ENCODE peak calls at places on chromosomes 2 and 18, in eight cellular contexts. R is cerebellar cortex; V is activated CD4-positive, alpha-beta T cell treated with anti-CD3 and anti-CD28 coated beads for 48 hours; X is stimulated activated CD4-positive, alpha-beta T cell treated with anti-CD3 and anti-CD28 coated beads, Interleukin-4, amount 100 ng/mL, for 48 hours; P is naive thymus-derived CD4-positive, alpha-beta T cell; J is dermis microvascular lymphatic vessel endothelial cell; F is effector CD4-positive, alpha-beta T cell; B is KBM-7. H is an unnamed sample.
A peak's percentile ranks its signal among the peaks of the same experiment; 100 is the strongest.

GRCh38 chr18:9015689-9016088 is 86.8 kb upstream of the NDUFV2 start:
- DNase-seq in J (no peak), R (no peak), B (no peak), P (no peak), X (no peak), V (no peak), F (no peak), H (no peak)

GRCh38 chr2:206840999-206841398 is 75.6 kb downstream of the FASTKD2 start:
- DNase-seq in F (no peak), V (no peak), X (no peak), B (no peak), J (no peak), P (no peak), R (no peak), H (no peak)

GRCh38 chr2:171158790-171159325 is 1.8 kb downstream of the TLK1 start:
- DNase-seq in R (no peak), V (no peak), J (peak; percentile 46), B (peak; percentile 71), F (no peak), X (no peak), P (no peak), H (no peak)

GRCh38 chr2:128638741-128639477 is 320.2 kb upstream of the HS6ST1 start:
- DNase-seq in P (no peak), R (peak; percentile 32), F (no peak), X (no peak), V (no peak), J (no peak), B (no peak), H (no peak)

GRCh38 chr2:203846490-203847105 is 21.0 kb upstream of the CTLA4 start:
- DNase-seq in P (no peak), J (no peak), X (no peak), V (no peak), R (no peak), B (no peak), F (no peak), H (no peak)

GRCh38 chr2:233822101-233822771 is 32.1 kb downstream of the HJURP start:
- DNase-seq in J (no peak), P (no peak), V (no peak), B (no peak), R (no peak), F (no peak), X (no peak), H (no peak)

GRCh38 chr2:105744909-105745853 is at the start of gene NCK2:
- DNase-seq in P (peak; percentile 47), V (peak; percentile 49), F (peak; percentile 22), R (peak; percentile 46), J (peak; percentile 39), B (no peak), X (no peak), H (no peak)

GRCh38 chr2:73716518-73717250 is 20.5 kb downstream of the TPRKB start:
- DNase-seq in V (no peak), J (peak; percentile 40), F (no peak), B (no peak), R (no peak), P (no peak), X (no peak), H (no peak)

GRCh38 chr2:148567716-148568115 is 76.8 kb upstream of the EPC2 start:
- DNase-seq in F (no peak), B (no peak), R (no peak), J (peak; percentile 54), P (no peak), V (no peak), X (no peak), H (peak; percentile 14)

GRCh38 chr2:113762377-113763118 is 6.1 kb upstream of the SLC35F5 start:
- DNase-seq in J (peak; percentile 37), P (no peak), R (no peak), V (no peak), X (no peak), F (no peak), B (no peak), H (no peak)

GRCh38 chr2:235506291-235506996 is 12.6 kb downstream of the AGAP1 start:
- DNase-seq in F (no peak), B (no peak), R (no peak), X (no peak), J (no peak), P (no peak), V (no peak), H (no peak)

GRCh38 chr2:111910609-111911277 is 12.3 kb downstream of the MERTK start:
- DNase-seq in J (no peak), R (no peak), F (no peak), X (no peak), P (no peak), V (no peak), B (no peak), H (no peak)

GRCh38 chr2:128797937-128798336 is 479.3 kb upstream of the HS6ST1 start:
- DNase-seq in R (no peak), P (no peak), J (no peak), V (no peak), X (no peak), F (no peak), B (no peak), H (no peak)

GRCh38 chr18:32469190-32469611 is 1.5 kb downstream of the GAREM1 start:
- DNase-seq in P (no peak), B (peak; percentile 20), F (no peak), V (peak; percentile 11), J (peak; percentile 2), R (peak; percentile 53), X (no peak), H (no peak)

H was measured in glomerular endothelial cell.